ENCODE peak calls at places on chromosomes 11 and 22, in eight cellular contexts. Q is NT2/D1, Z is heart left ventricle, O is fibroblast of the conjunctiva, H is gastrocnemius medialis, G is fibroblast of lung, U is lower lobe of right lung, D is heart right ventricle. A is an unnamed sample.

GRCh38 chr22:33274214-33274828 is 216.1 kb upstream of the SYN3 start:
- DNase-seq in Q (peak; percentile 23), Z (no peak), O (no peak), H (no peak), G (no peak), U (no peak), D (no peak), A (peak; percentile 7)

GRCh38 chr11:68965901-68966868 is 14.6 kb downstream of the MRGPRD start:
- DNase-seq in Q (no peak), Z (no peak), O (no peak), H (no peak), G (no peak), U (peak; percentile 29), D (no peak), A (no peak)

GRCh38 chr11:2550606-2550970 is 105.8 kb downstream of the KCNQ1 start:
- DNase-seq in Q (no peak), Z (no peak), O (no peak), H (no peak), G (no peak), U (peak; percentile 28), D (no peak), A (no peak)

GRCh38 chr11:15123849-15124248 is 9.1 kb downstream of the INSC start:
- DNase-seq in Q (no peak), Z (no peak), O (peak; percentile 72), H (no peak), G (peak; percentile 89), U (no peak), D (no peak), A (peak; percentile 62)

GRCh38 chr11:20599424-20600346 is at the start of gene SLC6A5:
- DNase-seq in Q (peak; percentile 57), Z (peak; percentile 28), O (no peak), H (no peak), G (peak; percentile 11), U (no peak), D (peak; percentile 38), A (peak; percentile 52)

GRCh38 chr22:19085233-19086043 is 36.8 kb downstream of the DGCR2 start:
- DNase-seq in Q (no peak), Z (no peak), O (peak; percentile 20), H (no peak), G (peak; percentile 45), U (no peak), D (no peak), A (peak; percentile 55)

GRCh38 chr11:67289651-67290479 is 762 bp downstream of the ANKRD13D start:
- DNase-seq in Q (no peak), Z (no peak), O (no peak), H (no peak), G (no peak), U (peak; percentile 54), D (no peak), A (peak; percentile 41)

GRCh38 chr11:35786918-35787557 is 124.5 kb downstream of the TRIM44 start:
- DNase-seq in Q (no peak), Z (no peak), O (no peak), H (no peak), G (peak; percentile 40), U (no peak), D (no peak), A (peak; percentile 81)

GRCh38 chr22:46421272-46421671 is 85.8 kb downstream of the TRMU start:
- DNase-seq in Q (no peak), Z (no peak), O (no peak), H (no peak), G (no peak), U (peak; percentile 42), D (no peak), A (no peak)

GRCh38 chr11:15972838-15973237 is 383.5 kb downstream of the SOX6 start:
- DNase-seq in Q (no peak), Z (no peak), O (no peak), H (no peak), G (no peak), U (no peak), D (no peak), A (no peak)

GRCh38 chr11:79082280-79082679 is 358.6 kb downstream of the TENM4 start:
- DNase-seq in Q (no peak), Z (no peak), O (no peak), H (no peak), G (no peak), U (no peak), D (no peak), A (no peak)

GRCh38 chr11:113587318-113587739 is 112.1 kb upstream of the DRD2 start:
- DNase-seq in Q (no peak), Z (no peak), O (no peak), H (no peak), G (peak; percentile 48), U (no peak), D (no peak), A (no peak)

GRCh38 chr11:37926772-37927171 is 1328.7 kb upstream of the RAG2 start:
- DNase-seq in Q (no peak), Z (no peak), O (no peak), H (no peak), G (peak; percentile 10), U (no peak), D (no peak), A (no peak)

GRCh38 chr11:65503923-65504670 is 5.3 kb downstream of the MALAT1 start:
- DNase-seq in Q (no peak), Z (no peak), O (no peak), H (no peak), G (peak; percentile 56), U (no peak), D (no peak), A (peak; percentile 67)

GRCh38 chr22:43570531-43571144 is 158.8 kb downstream of the MPPED1 start:
- DNase-seq in Q (no peak), Z (no peak), O (no peak), H (no peak), G (no peak), U (no peak), D (no peak), A (no peak)

GRCh38 chr11:67371199-67371548 is 2.2 kb downstream of the CLCF1 start:
- DNase-seq in Q (no peak), Z (no peak), O (no peak), H (no peak), G (no peak), U (no peak), D (no peak), A (no peak)

GRCh38 chr11:129944696-129945095 is 49.3 kb upstream of the NFRKB start:
- DNase-seq in Q (no peak), Z (no peak), O (no peak), H (no peak), G (no peak), U (no peak), D (no peak), A (no peak)

GRCh38 chr22:49515486-49515885 is 312.2 kb downstream of the BRD1 start:
- DNase-seq in Q (no peak), Z (no peak), O (no peak), H (no peak), G (no peak), U (no peak), D (no peak), A (no peak)

GRCh38 chr11:119421941-119422504 is 949 bp downstream of the THY1 start:
- DNase-seq in Q (no peak), Z (no peak), O (no peak), H (no peak), G (peak; percentile 50), U (no peak), D (no peak), A (peak; percentile 77)

GRCh38 chr11:114187173-114187572 is 109.0 kb upstream of the NNMT start:
- DNase-seq in Q (no peak), Z (no peak), O (no peak), H (no peak), G (no peak), U (no peak), D (no peak), A (no peak)

GRCh38 chr11:27294654-27295053 is 68.4 kb downstream of the CCDC34 start:
- DNase-seq in Q (no peak), Z (no peak), O (no peak), H (no peak), G (no peak), U (no peak), D (no peak), A (no peak)

GRCh38 chr11:76251223-76251575 is 44.9 kb upstream of the WNT11 start:
- DNase-seq in Q (no peak), Z (no peak), O (no peak), H (no peak), G (no peak), U (no peak), D (no peak), A (no peak)

GRCh38 chr11:105149477-105149876 is 9.9 kb upstream of the CARD18 start:
- DNase-seq in Q (no peak), Z (no peak), O (no peak), H (no peak), G (no peak), U (no peak), D (no peak), A (no peak)

GRCh38 chr11:37171451-37171850 is 573.4 kb upstream of the RAG2 start:
- DNase-seq in Q (no peak), Z (no peak), O (no peak), H (no peak), G (no peak), U (no peak), D (no peak), A (no peak)

GRCh38 chr11:19938866-19939265 is 221.4 kb downstream of the DBX1 start:
- DNase-seq in Q (no peak), Z (no peak), O (no peak), H (no peak), G (no peak), U (no peak), D (no peak), A (no peak)

GRCh38 chr11:37502202-37502601 is 904.2 kb upstream of the RAG2 start:
- DNase-seq in Q (no peak), Z (no peak), O (no peak), H (no peak), G (peak; percentile 17), U (no peak), D (no peak), A (peak; percentile 54)

GRCh38 chr22:49481651-49482399 is 345.8 kb downstream of the BRD1 start:
- DNase-seq in Q (no peak), Z (no peak), O (no peak), H (no peak), G (no peak), U (no peak), D (no peak), A (no peak)

GRCh38 chr22:41147722-41148121 is 55.3 kb downstream of the EP300 start:
- DNase-seq in Q (no peak), Z (no peak), O (no peak), H (no peak), G (no peak), U (no peak), D (no peak), A (no peak)